ENCODE peak calls at places on chromosomes 13 and 19, in five cellular contexts. G is HFF-Myc, R is HuH-7.5, N is iris pigment epithelial cell, F is HTR-8/SVneo. K is an unnamed sample.

GRCh38 chr19:56155124-56155687 is 14.1 kb downstream of the ZNF444 start:
- DNase-seq in G (no peak), R (peak), N (no peak), F (no peak), K (no peak)

GRCh38 chr19:19749332-19750130 is 16.6 kb upstream of the ZNF14 start:
- DNase-seq in G (no peak), R (no peak), N (no peak), F (no peak), K (no peak)

GRCh38 chr19:18833141-18833476 is 1.4 kb downstream of the UPF1 start:
- DNase-seq in G (no peak), R (no peak), N (no peak), F (no peak), K (no peak)

GRCh38 chr13:30676672-30677071 is 58.7 kb upstream of the ALOX5AP start:
- DNase-seq in G (no peak), R (no peak), N (peak), F (peak), K (no peak)

GRCh38 chr19:44807652-44808462 is 1.0 kb upstream of the BCAM start:
- DNase-seq in G (no peak), R (peak), N (no peak), F (peak), K (peak)

GRCh38 chr19:37226248-37226647 is 8.2 kb downstream of the ZNF383 start:
- DNase-seq in G (no peak), R (no peak), N (no peak), F (no peak), K (no peak)

GRCh38 chr19:31339405-31339804 is 9.8 kb downstream of the TSHZ3 start:
- DNase-seq in G (no peak), R (no peak), N (no peak), F (no peak), K (no peak)

GRCh38 chr13:50521750-50522149 is 321.7 kb downstream of the DLEU7 start:
- DNase-seq in G (no peak), R (peak), N (peak), F (no peak), K (no peak)

GRCh38 chr19:56547535-56547934 is 8.8 kb downstream of the ZFP28 start:
- DNase-seq in G (no peak), R (no peak), N (no peak), F (no peak), K (no peak)

GRCh38 chr13:40362502-40362901 is 303.9 kb downstream of the FOXO1 start:
- DNase-seq in G (no peak), R (no peak), N (peak), F (no peak), K (no peak)

GRCh38 chr13:30191491-30192100 is 115.8 kb downstream of the KATNAL1 start:
- DNase-seq in G (no peak), R (no peak), N (peak), F (peak), K (no peak)

GRCh38 chr13:113783482-113783881 is 24.5 kb downstream of the TMEM255B start:
- DNase-seq in G (no peak), R (no peak), N (no peak), F (no peak), K (no peak)

GRCh38 chr19:18520848-18521691 is 800 bp downstream of the ELL start:
- DNase-seq in G (no peak), R (no peak), N (no peak), F (no peak), K (no peak)

GRCh38 chr19:17292301-17293074 is 10.7 kb downstream of the ABHD8 start:
- DNase-seq in G (peak), R (peak), N (peak), F (peak), K (peak)

K was measured in PC-9.